ENCODE peak calls at places on chromosomes 4 and X, in six cellular contexts. R is natural killer cell, O is thoracic aorta, L is cardiac muscle cell, W is HL-60, J is mucosa of descending colon. F is an unnamed sample.

GRCh38 chrX:17860179-17860780 is 818 bp downstream of the RAI2 start:
- DNase-seq in J (peak; percentile 9), W (no peak), L (peak; percentile 20), R (no peak), O (no peak), F (no peak)

GRCh38 chrX:72554448-72555140 is 18.0 kb downstream of the HDAC8 start:
- DNase-seq in L (peak; percentile 27), J (peak; percentile 15), O (no peak), R (no peak), W (no peak), F (peak; percentile 31)

GRCh38 chr4:2805712-2806391 is 13.0 kb downstream of the SH3BP2 start:
- DNase-seq in W (no peak), L (no peak), O (no peak), R (no peak), J (peak; percentile 94), F (peak; percentile 91)

GRCh38 chrX:72051589-72051988 is 80.1 kb downstream of the RTL5 start:
- DNase-seq in W (no peak), J (no peak), L (no peak), O (no peak), R (no peak), F (no peak)

GRCh38 chrX:50200907-50201306 is at the start of gene AKAP4:
- DNase-seq in R (no peak), J (no peak), W (no peak), L (no peak), O (no peak), F (no peak)

GRCh38 chr4:143391895-143392294 is 55.2 kb downstream of the GAB1 start:
- DNase-seq in L (no peak), J (no peak), R (no peak), W (no peak), O (no peak), F (no peak)

GRCh38 chr4:93764647-93765246 is 63.8 kb upstream of the ATOH1 start:
- DNase-seq in O (no peak), L (peak; percentile 62), R (no peak), W (peak; percentile 38), J (peak; percentile 59), F (no peak)

GRCh38 chr4:77264826-77265225 is 107.8 kb downstream of the CCNG2 start:
- DNase-seq in R (no peak), W (no peak), O (no peak), L (no peak), J (no peak), F (no peak)

GRCh38 chr4:184851200-184851541 is 25.4 kb upstream of the ACSL1 start:
- DNase-seq in W (peak; percentile 59), O (no peak), R (no peak), L (no peak), J (no peak), F (no peak)

GRCh38 chrX:30220646-30221045 is 5.3 kb downstream of the MAGEB2 start:
- DNase-seq in R (no peak), J (no peak), W (no peak), O (no peak), L (no peak), F (no peak)